ENCODE peak calls at places on chromosome 16, in six cellular contexts. F, M, I, B, G and J are unnamed samples.

GRCh38 chr16:29644973-29645698 is 17.9 kb upstream of the SPN start:
- DNase-seq in I (no peak), F (no peak), G (no peak), B (no peak), M (no peak), J (no peak)

GRCh38 chr16:11383481-11384183 is 38.4 kb downstream of the RMI2 start:
- DNase-seq in M (no peak), G (no peak), F (no peak), B (no peak), I (no peak), J (no peak)

GRCh38 chr16:35525979-35526590 is 2066.7 kb downstream of the TP53TG3F start:
- DNase-seq in G (no peak), I (no peak), M (peak; percentile 75), B (no peak), F (no peak), J (peak; percentile 59)

GRCh38 chr16:12459401-12459791 is 344.3 kb downstream of the CPPED1 start:
- DNase-seq in F (no peak), B (no peak), I (no peak), G (no peak), M (no peak), J (no peak)

GRCh38 chr16:3577302-3577752 is at the start of gene NLRC3:
- DNase-seq in G (no peak), I (no peak), F (no peak), M (no peak), B (no peak), J (no peak)

GRCh38 chr16:7148606-7149005 is 184.0 kb upstream of the RBFOX1 start:
- DNase-seq in B (no peak), I (no peak), F (no peak), M (no peak), G (no peak), J (no peak)

GRCh38 chr16:50246299-50247122 is 19.8 kb upstream of the ADCY7 start:
- DNase-seq in M (no peak), B (no peak), G (no peak), I (no peak), F (no peak), J (peak; percentile 83)

GRCh38 chr16:21302454-21302853 is 24.4 kb upstream of the CRYM start:
- DNase-seq in G (no peak), M (no peak), I (no peak), F (no peak), B (no peak), J (no peak)

GRCh38 chr16:2527071-2527783 is 4.0 kb downstream of the CEMP1 start:
- DNase-seq in M (no peak), B (no peak), F (no peak), G (no peak), I (no peak), J (peak; percentile 21)

GRCh38 chr16:20683812-20684211 is 13.7 kb downstream of the ACSM1 start:
- DNase-seq in B (no peak), I (no peak), G (no peak), M (no peak), F (no peak), J (no peak)

GRCh38 chr16:52066951-52067350 is 480.0 kb downstream of the TOX3 start:
- DNase-seq in M (no peak), F (no peak), I (no peak), B (no peak), G (no peak), J (no peak)

GRCh38 chr16:55508941-55509920 is at the start of gene LPCAT2:
- DNase-seq in B (peak; percentile 76), G (peak; percentile 97), I (peak; percentile 71), F (no peak), M (peak; percentile 79), J (peak; percentile 94)

GRCh38 chr16:69340095-69340644 is 598 bp downstream of the NIP7 start:
- DNase-seq in I (no peak), B (no peak), M (no peak), F (no peak), G (no peak), J (no peak)

GRCh38 chr16:3115011-3115410 is 2.6 kb downstream of the ZNF205 start:
- DNase-seq in F (no peak), B (no peak), I (no peak), G (no peak), M (no peak), J (no peak)

GRCh38 chr16:9082422-9082821 is 9.0 kb upstream of the HAPSTR1 start:
- DNase-seq in I (no peak), B (no peak), F (no peak), M (no peak), G (no peak), J (no peak)

GRCh38 chr16:10178079-10178478 is 4.1 kb downstream of the GRIN2A start:
- DNase-seq in M (no peak), G (peak; percentile 17), I (no peak), B (no peak), F (no peak), J (no peak)

GRCh38 chr16:22191966-22192260 is 14.2 kb upstream of the EEF2K start:
- DNase-seq in F (no peak), I (no peak), M (no peak), G (no peak), B (peak; percentile 70), J (no peak)

GRCh38 chr16:5017678-5017969 is 16.1 kb downstream of the NAGPA start:
- DNase-seq in I (no peak), F (no peak), G (no peak), B (no peak), M (no peak), J (no peak)

GRCh38 chr16:58029410-58029809 is 3.9 kb downstream of the MMP15 start:
- DNase-seq in G (no peak), I (no peak), M (no peak), F (no peak), B (no peak), J (no peak)

GRCh38 chr16:27287051-27287811 is 18.7 kb upstream of the NSMCE1 start:
- DNase-seq in F (no peak), B (no peak), M (no peak), I (no peak), G (no peak), J (no peak)

GRCh38 chr16:19164285-19164684 is 3.8 kb upstream of the SYT17 start:
- DNase-seq in B (no peak), F (no peak), M (no peak), I (no peak), G (no peak), J (no peak)

DNA sequence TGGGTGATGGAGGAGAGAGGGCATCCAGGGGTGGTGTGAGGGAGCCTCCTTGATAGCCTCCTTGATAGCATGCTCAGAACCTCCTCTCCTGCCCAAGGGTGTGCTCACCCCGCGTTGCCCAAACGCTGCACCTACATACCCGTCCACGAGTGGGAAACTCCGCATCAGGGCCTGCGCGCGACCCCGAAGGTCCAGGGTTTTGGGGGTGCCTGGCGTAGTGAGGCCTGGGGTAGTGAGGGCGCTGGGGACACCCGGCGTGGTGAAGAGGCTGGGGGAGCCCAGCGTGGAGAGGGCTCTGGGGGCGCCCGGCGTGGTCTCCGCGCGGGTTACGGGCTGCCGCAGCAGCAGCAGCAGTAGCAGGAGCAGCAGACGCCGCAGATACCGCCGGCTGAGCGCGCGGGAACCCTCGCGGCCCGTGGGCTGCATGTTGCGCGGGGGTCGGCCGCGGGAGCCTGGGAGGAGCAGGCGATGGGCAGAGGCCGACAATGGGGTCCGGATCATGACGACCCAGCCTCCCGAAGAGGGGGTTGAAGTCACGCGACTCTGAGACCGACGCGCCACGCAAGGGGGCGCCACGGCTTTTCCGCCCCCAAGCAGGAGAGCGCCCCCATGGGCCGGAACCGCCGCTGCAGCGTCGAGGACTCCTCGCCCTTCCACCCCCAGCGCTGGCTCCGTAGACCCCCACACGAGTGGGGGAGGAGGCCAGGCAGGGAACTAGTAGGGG is at the start of gene DPEP3:
- DNase-seq in G (no peak), F (no peak), B (no peak), I (no peak), M (no peak), J (peak; percentile 52)
- TF ChIP-seq JUND in G (no peak), F (no peak), B (no peak), I (no peak), M (no peak), J (no peak)

GRCh38 chr16:30761427-30761927 is 385 bp downstream of the CFAP119 start:
- DNase-seq in M (no peak), I (no peak), B (no peak), F (no peak), G (peak; percentile 54), J (peak; percentile 72)

GRCh38 chr16:30758988-30759461 is 2.8 kb downstream of the CFAP119 start:
- DNase-seq in M (no peak), G (no peak), F (no peak), I (no peak), B (no peak), J (no peak)

GRCh38 chr16:30760577-30761426 is 1.1 kb downstream of the CFAP119 start:
- DNase-seq in M (no peak), B (no peak), I (no peak), F (no peak), G (no peak), J (no peak)

GRCh38 chr16:30761928-30762902 is at the start of the genes CFAP119 and RNF40:
- DNase-seq in F (peak; percentile 88), M (peak; percentile 99), B (peak; percentile 99), G (peak; percentile 96), I (peak; percentile 96), J (peak; percentile 99)

GRCh38 chr16:30760160-30760559 is 1.7 kb downstream of the CFAP119 start:
- DNase-seq in M (no peak), F (no peak), B (no peak), G (no peak), I (no peak), J (no peak)
- TF ChIP-seq JUND in M (no peak), F (no peak), B (no peak), G (no peak), I (no peak), J (no peak)

GRCh38 chr16:83533193-83533592 is 274.6 kb upstream of the HSBP1 start:
- DNase-seq in M (no peak), I (no peak), F (no peak), B (no peak), G (no peak), J (no peak)
- TF ChIP-seq JUND in M (no peak), I (no peak), F (no peak), B (no peak), G (no peak), J (peak; percentile 40)

GRCh38 chr16:24908716-24909115 is 63.0 kb downstream of the SLC5A11 start:
- DNase-seq in B (no peak), G (no peak), I (no peak), M (no peak), F (no peak), J (no peak)

GRCh38 chr16:24906901-24907300 is 61.1 kb downstream of the SLC5A11 start:
- DNase-seq in B (no peak), I (no peak), M (no peak), F (no peak), G (no peak), J (no peak)

GRCh38 chr16:24909856-24910255 is 64.1 kb downstream of the SLC5A11 start:
- DNase-seq in F (no peak), M (no peak), G (no peak), I (no peak), B (no peak), J (no peak)

DNA sequence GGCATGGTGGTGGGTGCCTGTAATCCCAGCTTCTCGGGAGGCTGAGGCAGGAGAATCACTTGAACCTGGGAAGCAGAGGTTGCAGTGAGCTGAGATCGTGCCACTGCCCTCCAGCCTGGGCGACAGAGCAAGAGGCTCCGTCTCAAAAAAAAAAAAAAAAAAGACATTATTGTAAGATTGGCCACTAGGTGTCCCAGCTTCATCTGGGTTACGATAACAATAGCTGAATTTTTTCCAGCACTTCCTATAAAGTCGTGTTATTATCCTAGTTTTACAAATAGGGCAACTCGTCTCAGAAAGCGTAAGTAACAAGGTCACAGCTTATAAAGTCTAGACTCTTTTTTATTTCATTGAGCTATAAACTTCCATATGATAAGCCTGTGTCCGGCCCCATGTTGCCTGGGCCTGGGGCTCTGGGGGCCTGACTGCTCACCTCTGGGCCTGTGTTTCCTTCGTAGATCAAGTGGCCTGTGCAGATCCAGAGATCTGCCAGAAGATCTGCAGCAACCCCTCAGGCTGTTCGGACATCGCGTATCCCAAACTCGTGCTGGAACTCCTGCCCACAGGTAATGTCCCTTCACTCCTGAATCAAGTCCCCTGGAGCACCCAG is 60.5 kb downstream of the SLC5A11 start:
- DNase-seq in M (no peak), G (no peak), B (peak; percentile 11), F (no peak), I (peak; percentile 19), J (no peak)
- TF ChIP-seq JUND in M (no peak), G (no peak), B (no peak), F (no peak), I (no peak), J (no peak)